ENCODE peak calls at places on chromosome 21, in four cellular contexts. C is A673, I is ovary, A is heart right ventricle. V is an unnamed sample. For H3K36me3 and H3K9me3, the result is how much of the 10 kb centered on the place peaks cover.

GRCh38 chr21:45855248-45855801 is 126.2 kb upstream of the COL6A1 start:
- DNase-seq in C (no peak), I (no peak), A (no peak), V (no peak)

GRCh38 chr21:39048064-39048463 is 135.2 kb downstream of the PSMG1 start:
- DNase-seq in C (peak), I (no peak), A (no peak), V (no peak)

GRCh38 chr21:26769613-26770188 is 75.5 kb downstream of the ADAMTS1 start:
- DNase-seq in C (peak), I (no peak), A (no peak), V (no peak)

GRCh38 chr21:39696196-39696595 is 48.8 kb upstream of the IGSF5 start:
- DNase-seq in C (no peak), I (no peak), A (no peak), V (no peak)

GRCh38 chr21:19224090-19224489 is 820.5 kb upstream of the TMPRSS15 start:
- DNase-seq in C (no peak), I (no peak), A (no peak), V (no peak)

GRCh38 chr21:45972716-45973474 is 8.7 kb upstream of the COL6A1 start:
- DNase-seq in C (peak), I (peak), A (peak), V (peak)

GRCh38 chr21:35663856-35664606 is 396.3 kb downstream of the SETD4 start:
- DNase-seq in C (no peak), I (no peak), A (no peak), V (no peak)

GRCh38 chr21:25467891-25468290 is 139.4 kb downstream of the MRPL39 start:
- DNase-seq in C (no peak), I (no peak), A (no peak), V (no peak)

GRCh38 chr21:25878334-25878733 is 143.6 kb downstream of the GABPA start:
- DNase-seq in C (no peak), I (no peak), A (no peak), V (no peak)

GRCh38 chr21:31136891-31137290 is 98.6 kb upstream of the KRTAP19-8 start:
- DNase-seq in C (peak), I (no peak), A (no peak), V (no peak)

GRCh38 chr21:29718081-29718815 is 221.5 kb downstream of the GRIK1 start:
- DNase-seq in C (no peak), I (no peak), A (no peak), V (no peak)

GRCh38 chr21:38945536-38946245 is 140.0 kb downstream of the ETS2 start:
- DNase-seq in C (no peak), I (no peak), A (no peak), V (no peak)

GRCh38 chr21:31520506-31521163 is 138.9 kb upstream of the SOD1 start:
- DNase-seq in C (no peak), I (no peak), A (no peak), V (no peak)

GRCh38 chr21:45996311-45997204 is 15.0 kb downstream of the COL6A1 start:
- DNase-seq in C (no peak), I (peak), A (no peak), V (no peak)

GRCh38 chr21:26776320-26777021 is 68.7 kb downstream of the ADAMTS1 start:
- DNase-seq in C (no peak), I (no peak), A (no peak), V (no peak)

DNA sequence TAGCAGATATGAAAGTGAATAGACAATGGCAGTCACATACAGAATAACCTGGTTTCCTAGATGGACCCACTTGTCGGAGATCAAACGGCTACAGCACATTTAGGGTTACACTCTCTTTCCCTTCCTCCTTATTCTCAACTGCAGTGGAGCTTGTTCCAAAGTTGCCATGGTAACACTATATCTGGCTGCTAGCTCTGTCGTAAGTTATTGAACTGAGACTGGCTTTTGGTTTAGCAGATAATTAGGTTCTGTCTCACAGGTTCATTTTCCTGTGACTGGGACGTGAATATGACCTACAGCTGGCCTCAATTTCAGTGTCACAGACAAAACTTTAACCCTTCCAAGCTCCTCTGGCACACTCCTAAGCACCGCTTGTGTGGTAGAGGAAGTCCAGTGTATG is 875.8 kb downstream of the USP25 start:
- DNase-seq in C (no peak), I (no peak), A (no peak), V (no peak)
- H3K36me3 ChIP-seq in C (under half), I (under half), A (under half), V (under half)

DNA sequence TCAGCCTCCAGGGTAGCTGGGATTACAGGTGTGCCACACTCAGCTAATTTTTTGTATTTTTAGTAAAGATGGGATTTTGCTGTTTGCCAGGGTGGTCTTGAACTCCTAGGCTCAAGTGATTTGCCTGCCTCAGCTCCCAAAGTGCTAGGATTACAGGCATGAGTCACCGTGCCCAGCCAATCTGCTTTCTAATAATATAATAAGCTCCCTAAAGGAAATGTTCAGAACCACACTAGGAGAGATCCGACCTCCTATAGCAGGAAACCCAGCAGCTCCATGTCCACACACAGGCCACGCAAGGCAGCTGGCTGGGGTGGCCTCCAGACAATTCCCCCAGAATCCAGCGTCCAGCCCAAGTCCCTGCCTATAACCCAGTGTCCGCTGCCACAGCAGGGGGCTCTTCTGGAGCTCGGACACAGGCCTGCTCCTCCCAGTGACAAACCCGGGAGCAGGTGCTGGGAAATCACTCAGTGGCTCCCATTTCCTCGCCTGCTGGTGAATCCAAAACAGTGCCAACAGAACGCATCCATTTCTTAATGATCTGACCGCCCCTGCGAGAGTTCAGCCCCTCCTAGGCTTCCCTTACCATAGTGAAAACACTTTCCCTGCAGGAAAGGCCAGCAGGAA is 7.5 kb downstream of the RIPK4 start:
- DNase-seq in C (peak), I (no peak), A (no peak), V (no peak)
- H3K27ac ChIP-seq in C (peak), I (no peak), A (no peak), V (no peak)

GRCh38 chr21:44043613-44044012 is 31.5 kb downstream of the TRAPPC10 start:
- DNase-seq in C (no peak), I (no peak), A (no peak), V (no peak)

GRCh38 chr21:44035244-44035643 is 23.1 kb downstream of the TRAPPC10 start:
- DNase-seq in C (no peak), I (no peak), A (no peak), V (no peak)

GRCh38 chr21:44038063-44038462 is 26.0 kb downstream of the TRAPPC10 start:
- DNase-seq in C (no peak), I (no peak), A (no peak), V (no peak)

GRCh38 chr21:44039828-44040227 is 27.7 kb downstream of the TRAPPC10 start:
- DNase-seq in C (no peak), I (no peak), A (no peak), V (no peak)
- H3K9me3 ChIP-seq in C (under half), I (under half), A (under half), V (under half)

GRCh38 chr21:43874085-43874785 is 9.2 kb downstream of the AGPAT3 start:
- DNase-seq in C (peak), I (no peak), A (no peak), V (no peak)
- H3K36me3 ChIP-seq in C (under half), I (under half), A (under half), V (under half)

GRCh38 chr21:43772368-43772870 is 3.7 kb downstream of the CSTB start:
- DNase-seq in C (no peak), I (no peak), A (no peak), V (no peak)

GRCh38 chr21:43775190-43775589 is 918 bp downstream of the CSTB start:
- DNase-seq in C (no peak), I (no peak), A (no peak), V (no peak)

GRCh38 chr21:43775795-43776430 is at the start of gene CSTB:
- DNase-seq in C (peak), I (peak), A (peak), V (peak)

GRCh38 chr21:43771698-43772367 is 4.3 kb downstream of the CSTB start:
- DNase-seq in C (peak), I (no peak), A (no peak), V (no peak)

DNA sequence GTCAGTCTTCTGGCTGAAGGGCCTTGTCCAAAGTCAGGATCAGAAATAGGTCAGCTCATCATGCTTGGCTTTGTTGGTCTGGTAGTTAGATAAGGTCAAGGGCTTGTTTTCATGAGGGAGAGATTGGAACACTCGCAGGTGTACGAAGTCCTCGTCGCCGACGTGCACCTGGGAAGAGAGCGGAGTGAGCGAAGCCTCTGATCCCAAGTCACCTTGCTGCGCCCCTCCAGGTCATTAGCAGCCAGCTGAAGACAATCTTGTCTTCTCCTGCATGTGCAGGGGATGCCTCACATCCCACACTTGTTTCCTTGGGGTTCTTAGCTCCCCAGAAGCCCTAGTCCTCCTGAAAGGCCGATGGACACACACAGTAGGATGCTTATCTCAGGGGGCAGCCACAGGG is 1.9 kb downstream of the CSTB start:
- DNase-seq in C (no peak), I (no peak), A (no peak), V (no peak)
- H3K27ac ChIP-seq in C (no peak), I (no peak), A (no peak), V (no peak)

GRCh38 chr21:24050233-24050632 is 1557.0 kb downstream of the MRPL39 start:
- DNase-seq in C (no peak), I (no peak), A (no peak), V (no peak)

GRCh38 chr21:24045373-24045772 is 1561.9 kb downstream of the MRPL39 start:
- DNase-seq in C (no peak), I (no peak), A (no peak), V (no peak)

GRCh38 chr21:24045775-24046215 is 1561.5 kb downstream of the MRPL39 start:
- DNase-seq in C (peak), I (peak), A (peak), V (peak)

GRCh38 chr21:24042687-24043086 is 1564.6 kb downstream of the MRPL39 start:
- DNase-seq in C (no peak), I (no peak), A (no peak), V (no peak)

GRCh38 chr21:24046816-24047443 is 1560.4 kb downstream of the MRPL39 start:
- DNase-seq in C (no peak), I (no peak), A (no peak), V (no peak)
- H3K9me3 ChIP-seq in C (under half), I (under half), A (under half), V (under half)

GRCh38 chr21:44790401-44790800 is 11.2 kb downstream of the UBE2G2 start:
- DNase-seq in C (no peak), I (no peak), A (no peak), V (no peak)
- H3K36me3 ChIP-seq in C (under half), I (under half), A (under half), V (under half)

DNA sequence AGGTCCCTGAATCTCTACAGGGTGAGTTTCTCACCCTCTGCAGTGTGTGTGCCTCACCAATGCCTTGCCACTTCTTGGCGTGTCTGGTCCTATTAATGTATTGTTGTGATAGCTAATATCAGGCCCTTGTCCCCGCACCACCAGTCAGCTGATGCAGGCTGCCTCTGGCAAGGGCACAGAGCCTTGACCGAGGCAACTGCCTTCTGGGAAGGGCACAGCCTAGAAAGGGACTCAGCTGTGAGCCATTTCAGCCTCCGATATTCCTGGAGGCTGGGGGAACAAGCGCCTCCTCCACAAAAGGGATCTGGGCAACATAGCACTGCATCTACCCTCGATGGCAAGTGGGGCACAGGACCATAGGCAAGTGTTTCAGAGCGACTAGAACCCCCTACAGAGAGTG is 27.0 kb downstream of the IL10RB start:
- DNase-seq in C (no peak), I (no peak), A (no peak), V (no peak)
- H3K27ac ChIP-seq in C (no peak), I (no peak), A (no peak), V (no peak)